ENCODE peak calls at places on chromosomes 12 and 14, in ten cellular contexts. Y, Q, T, R, A, F, X, L, O and V are unnamed samples.

GRCh38 chr14:105055736-105056302 is 9.4 kb downstream of the GPR132 start:
- DNase-seq in F (no peak), Q (no peak), L (no peak), X (no peak), O (no peak), A (no peak), T (no peak), Y (no peak), R (no peak), V (peak; percentile 35)

GRCh38 chr14:65604535-65604934 is 192.0 kb downstream of the FUT8 start:
- DNase-seq in T (no peak), A (no peak), F (no peak), O (no peak), Y (no peak), Q (no peak), X (no peak), R (no peak), L (no peak), V (no peak)

GRCh38 chr12:117178301-117178700 is 12.0 kb downstream of the FBXO21 start:
- DNase-seq in O (peak; percentile 32), Y (no peak), R (no peak), X (no peak), L (no peak), Q (no peak), F (no peak), T (no peak), A (no peak), V (no peak)

GRCh38 chr14:24368562-24369252 is 723 bp downstream of the NFATC4 start:
- DNase-seq in O (peak; percentile 91), A (peak; percentile 75), Q (peak; percentile 48), F (peak; percentile 75), L (peak; percentile 58), R (peak; percentile 70), Y (peak; percentile 59), T (peak; percentile 70), X (peak; percentile 49), V (peak; percentile 95)

GRCh38 chr14:53510281-53510912 is 357.3 kb upstream of the DDHD1 start:
- DNase-seq in R (no peak), A (no peak), T (no peak), Y (no peak), L (no peak), X (no peak), Q (no peak), O (no peak), F (peak; percentile 13), V (no peak)

GRCh38 chr14:21383848-21384493 is at the start of gene SUPT16H:
- DNase-seq in O (peak; percentile 97), T (peak; percentile 98), R (peak; percentile 88), X (peak; percentile 96), A (peak; percentile 95), F (peak; percentile 95), Q (peak; percentile 93), Y (peak; percentile 97), L (peak; percentile 97), V (peak; percentile 93)

GRCh38 chr12:93347054-93347786 is 30.5 kb upstream of the NUDT4 start:
- DNase-seq in L (no peak), T (no peak), F (no peak), O (no peak), Q (no peak), Y (no peak), R (no peak), X (no peak), A (no peak), V (no peak)

GRCh38 chr12:108666326-108666995 is 32.8 kb upstream of the SELPLG start:
- DNase-seq in O (no peak), Y (peak; percentile 36), R (no peak), A (peak; percentile 40), L (peak; percentile 53), X (peak; percentile 61), Q (no peak), F (peak; percentile 54), T (no peak), V (peak; percentile 70)

GRCh38 chr14:77140937-77141591 is 527 bp downstream of the ZDHHC22 start:
- DNase-seq in R (no peak), L (peak; percentile 38), F (no peak), X (peak; percentile 35), Y (peak; percentile 40), A (peak; percentile 47), Q (no peak), T (no peak), O (no peak), V (peak; percentile 94)

GRCh38 chr14:80930836-80931389 is 10.6 kb downstream of the CEP128 start:
- DNase-seq in Q (peak; percentile 36), A (peak; percentile 94), O (no peak), L (peak; percentile 93), Y (peak; percentile 88), R (peak; percentile 37), F (peak; percentile 62), T (no peak), X (peak; percentile 94), V (peak; percentile 19)

GRCh38 chr12:1811281-1811947 is 9.0 kb upstream of the LRTM2 start:
- DNase-seq in F (no peak), L (peak; percentile 86), X (peak; percentile 33), R (no peak), A (peak; percentile 79), Y (peak; percentile 32), O (no peak), Q (no peak), T (no peak), V (peak; percentile 65)

GRCh38 chr14:50060871-50061663 is 55.3 kb downstream of the VCPKMT start:
- DNase-seq in O (peak; percentile 44), Y (peak; percentile 95), T (peak; percentile 64), F (peak; percentile 96), R (peak; percentile 84), L (peak; percentile 95), Q (peak; percentile 35), A (peak; percentile 93), X (peak; percentile 97), V (peak; percentile 96)

GRCh38 chr14:99436247-99437180 is 44.1 kb downstream of the SETD3 start:
- DNase-seq in Q (no peak), L (peak; percentile 79), R (no peak), A (peak; percentile 63), Y (peak; percentile 28), T (no peak), F (no peak), O (no peak), X (peak; percentile 10), V (no peak)

GRCh38 chr12:26699237-26699636 is 133.8 kb downstream of the ITPR2 start:
- DNase-seq in O (no peak), Y (no peak), T (no peak), X (peak; percentile 85), A (no peak), R (no peak), Q (no peak), F (no peak), L (no peak), V (no peak)

GRCh38 chr14:104805326-104805678 is 4.4 kb downstream of the ZBTB42 start:
- DNase-seq in F (peak; percentile 72), Q (no peak), O (peak; percentile 76), L (peak; percentile 93), X (peak; percentile 87), Y (peak; percentile 89), R (peak; percentile 69), T (no peak), A (peak; percentile 86), V (peak; percentile 99)

GRCh38 chr14:100223332-100224171 is 15.4 kb upstream of the YY1 start:
- DNase-seq in R (no peak), X (no peak), L (peak; percentile 30), F (no peak), A (no peak), Y (no peak), T (no peak), O (no peak), Q (no peak), V (peak; percentile 6)

GRCh38 chr14:62694075-62694474 is 351.2 kb downstream of the KCNH5 start:
- DNase-seq in A (peak; percentile 99), O (no peak), Q (no peak), L (peak; percentile 89), T (no peak), F (peak; percentile 83), Y (peak; percentile 96), X (peak; percentile 99), R (no peak), V (no peak)

GRCh38 chr14:51726166-51726899 is 74.6 kb downstream of the FRMD6 start:
- DNase-seq in F (peak; percentile 54), Q (no peak), Y (peak; percentile 23), O (no peak), X (peak; percentile 64), A (peak; percentile 68), T (no peak), L (peak; percentile 70), R (no peak), V (peak; percentile 71)

GRCh38 chr14:68137704-68138619 is 318.4 kb downstream of the RAD51B start:
- DNase-seq in L (peak; percentile 98), Q (no peak), A (peak; percentile 99), X (peak; percentile 99), O (no peak), F (peak; percentile 87), Y (peak; percentile 95), R (peak; percentile 96), T (no peak), V (peak; percentile 90)

GRCh38 chr12:85835810-85836715 is at the start of gene RASSF9:
- DNase-seq in F (peak; percentile 98), R (no peak), Q (no peak), L (peak; percentile 90), A (peak; percentile 95), T (peak; percentile 76), O (peak; percentile 84), X (peak; percentile 83), Y (peak; percentile 92), V (no peak)
- H3K4me3 ChIP-seq in F (peak within 1 kb of the TSS; percentile 68), R (no peak within 1 kb of the TSS), Q (no peak within 1 kb of the TSS), L (peak within 1 kb of the TSS; percentile 60), A (peak within 1 kb of the TSS; percentile 44), T (peak within 1 kb of the TSS; percentile 59), O (peak within 1 kb of the TSS; percentile 40), X (peak within 1 kb of the TSS; percentile 36), Y (peak within 1 kb of the TSS; percentile 63), V (peak within 1 kb of the TSS; percentile 74)

GRCh38 chr12:75623631-75624118 is 112.3 kb upstream of the KRR1 start:
- DNase-seq in T (no peak), F (peak; percentile 36), A (peak; percentile 30), O (no peak), X (peak; percentile 90), Q (no peak), R (peak; percentile 21), L (peak; percentile 83), Y (peak; percentile 55), V (no peak)
- TF ChIP-seq CTCF in T (no peak), F (no peak), A (no peak), O (no peak), X (peak; percentile 20), Q (no peak), R (no peak), L (peak; percentile 53), Y (peak; percentile 29), V (peak; percentile 47)

DNA sequence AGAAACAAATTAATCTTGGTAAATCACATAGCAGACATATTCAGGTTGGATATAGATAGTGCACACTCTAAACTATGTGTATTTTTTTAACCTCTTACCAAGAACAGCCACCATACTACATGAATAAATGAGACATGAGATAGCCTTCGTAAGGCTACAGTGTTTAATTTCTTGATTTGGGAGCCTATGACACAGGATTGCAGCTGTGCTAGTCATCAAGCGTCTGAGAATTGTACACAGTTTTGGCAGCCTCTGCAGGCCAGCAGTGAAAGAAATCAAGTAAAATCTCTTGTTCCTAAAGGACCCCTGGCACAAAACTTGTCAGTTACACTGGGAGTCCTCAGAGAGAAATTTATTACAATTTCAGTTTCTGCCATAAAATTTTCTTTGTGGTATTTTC is 236.1 kb downstream of the C12orf50 start:
- DNase-seq in T (no peak), F (peak; percentile 56), X (peak; percentile 58), Q (no peak), L (peak; percentile 74), O (no peak), A (peak; percentile 84), R (no peak), Y (peak; percentile 67), V (peak; percentile 43)
- H3K4me3 ChIP-seq in T (no peak overlapping the region), F (no peak overlapping the region), X (no peak overlapping the region), Q (no peak overlapping the region), L (no peak overlapping the region), O (no peak overlapping the region), A (no peak overlapping the region), R (no peak overlapping the region), Y (no peak overlapping the region), V (no peak overlapping the region)

GRCh38 chr12:96015672-96016071 is 19.5 kb upstream of the HAL start:
- DNase-seq in T (no peak), X (peak; percentile 47), F (peak; percentile 27), O (no peak), A (peak; percentile 20), L (peak; percentile 68), R (no peak), Y (peak; percentile 25), Q (no peak), V (no peak)
- TF ChIP-seq CTCF in T (peak; percentile 36), X (peak; percentile 56), F (peak; percentile 39), O (no peak), A (peak; percentile 48), L (peak; percentile 77), R (peak; percentile 41), Y (peak; percentile 56), Q (no peak), V (peak; percentile 55)